ENCODE peak calls at places on chromosomes 3 and 15, in four cellular contexts. J is cardiac fibroblast, A is WTC11, R is epithelial cell of esophagus. Z is an unnamed sample.

GRCh38 chr3:71551286-71551919 is 32.1 kb downstream of the FOXP1 start:
- DNase-seq in J (peak; percentile 20), A (no peak), R (peak; percentile 60), Z (no peak)

GRCh38 chr3:10792208-10792607 is 23.8 kb upstream of the SLC6A11 start:
- DNase-seq in A (no peak), R (no peak), J (no peak), Z (no peak)

GRCh38 chr3:146421814-146422748 is 47.3 kb downstream of the PLSCR2 start:
- DNase-seq in J (peak; percentile 11), A (no peak), R (peak; percentile 85), Z (no peak)

GRCh38 chr3:133487920-133488540 is 85.5 kb upstream of the CDV3 start:
- DNase-seq in A (peak; percentile 34), J (peak; percentile 56), R (peak; percentile 39), Z (no peak)

GRCh38 chr3:151639096-151639740 is 94.5 kb upstream of the AADACL2 start:
- DNase-seq in J (no peak), R (no peak), A (no peak), Z (no peak)

GRCh38 chr3:181730364-181730763 is 18.6 kb downstream of the SOX2 start:
- DNase-seq in A (no peak), J (no peak), R (no peak), Z (no peak)

GRCh38 chr3:141360888-141361598 is 7.3 kb upstream of the ZBTB38 start:
- DNase-seq in R (peak; percentile 76), A (no peak), J (peak; percentile 91), Z (peak; percentile 71)

GRCh38 chr3:99843590-99844260 is 26.1 kb downstream of the CMSS1 start:
- DNase-seq in R (no peak), J (peak; percentile 44), A (no peak), Z (no peak)

GRCh38 chr3:149575213-149575961 is 82.4 kb downstream of the WWTR1 start:
- DNase-seq in A (no peak), R (peak; percentile 57), J (peak; percentile 92), Z (no peak)

GRCh38 chr3:10848261-10848660 is 32.2 kb downstream of the SLC6A11 start:
- DNase-seq in J (no peak), A (no peak), R (peak; percentile 86), Z (peak; percentile 35)

GRCh38 chr3:37753428-37753827 is 108.3 kb upstream of the CTDSPL start:
- DNase-seq in A (no peak), R (peak; percentile 13), J (no peak), Z (no peak)

GRCh38 chr15:37585966-37586656 is 348.3 kb upstream of the TMCO5A start:
- DNase-seq in R (peak; percentile 13), A (no peak), J (peak; percentile 28), Z (no peak)

GRCh38 chr3:63352008-63352279 is 73.8 kb downstream of the SYNPR start:
- DNase-seq in R (no peak), J (no peak), A (no peak), Z (no peak)

GRCh38 chr3:195767792-195768191 is 43.9 kb downstream of the MUC4 start:
- DNase-seq in R (no peak), J (no peak), A (no peak), Z (no peak)

GRCh38 chr15:90154861-90155626 is 46.1 kb upstream of the SEMA4B start:
- DNase-seq in J (peak; percentile 69), A (no peak), R (peak; percentile 75), Z (no peak)

GRCh38 chr15:66515901-66516322 is 10.8 kb downstream of the ZWILCH start:
- DNase-seq in A (no peak), R (no peak), J (peak; percentile 24), Z (no peak)

GRCh38 chr3:142004025-142004424 is 127.6 kb downstream of the ATP1B3 start:
- DNase-seq in J (no peak), R (no peak), A (no peak), Z (no peak)

GRCh38 chr15:84871428-84871985 is 13.0 kb upstream of the SLC28A1 start:
- DNase-seq in J (no peak), A (no peak), R (no peak), Z (no peak)
- TF ChIP-seq CTCF in J (no peak), A (no peak), R (no peak), Z (no peak)

GRCh38 chr3:173529062-173529711 is 131.6 kb downstream of the NLGN1 start:
- DNase-seq in J (peak; percentile 6), A (peak; percentile 44), R (peak; percentile 58), Z (peak; percentile 5)
- TF ChIP-seq CTCF in J (peak; percentile 48), A (peak; percentile 73), R (peak; percentile 68), Z (peak; percentile 12)

GRCh38 chr3:187739125-187739560 is 6.1 kb downstream of the BCL6 start:
- DNase-seq in R (no peak), A (peak; percentile 47), J (no peak), Z (peak; percentile 38)
- TF ChIP-seq CTCF in R (no peak), A (no peak), J (no peak), Z (no peak)

GRCh38 chr3:115974940-115975339 is 351.6 kb downstream of the GAP43 start:
- DNase-seq in A (no peak), R (peak; percentile 24), J (no peak), Z (no peak)

GRCh38 chr3:115980709-115981108 is 357.4 kb downstream of the GAP43 start:
- DNase-seq in J (no peak), A (no peak), R (no peak), Z (no peak)

GRCh38 chr3:115975796-115976195 is 352.5 kb downstream of the GAP43 start:
- DNase-seq in R (no peak), A (no peak), J (no peak), Z (no peak)

GRCh38 chr3:115975353-115975752 is 352.0 kb downstream of the GAP43 start:
- DNase-seq in J (peak; percentile 47), R (peak; percentile 75), A (no peak), Z (peak; percentile 9)

GRCh38 chr3:115977866-115978265 is 354.6 kb downstream of the GAP43 start:
- DNase-seq in J (no peak), R (no peak), A (peak; percentile 15), Z (no peak)
- TF ChIP-seq CTCF in J (no peak), R (peak; percentile 6), A (no peak), Z (no peak)